ENCODE peak calls at places on chromosomes 16 and 17, in nine cellular contexts. One of them, this sample, is unnamed.

GRCh38 chr17:66580601-66581385 is 254.1 kb upstream of the CACNG5 start:
- DNase-seq in AG04450: no peak
- DNase-seq in caudate nucleus: no peak
- DNase-seq in mucosa of gallbladder: peak
- DNase-seq in activated CD8-positive, alpha-beta T cell treated with anti-CD3 and anti-CD28 coated beads, Interleukin-2, amount 10 ng/mL, durations not matched to agents 7 days and 5 days: no peak
- DNase-seq in WERI-Rb-1: no peak
- DNase-seq in Caco-2: no peak
- DNase-seq in head of caudate nucleus: no peak
- DNase-seq in AG10803: peak
- DNase-seq in this sample: no peak

GRCh38 chr16:30054959-30055553 is 10.5 kb upstream of the ALDOA start:
- DNase-seq in WERI-Rb-1: peak
- DNase-seq in activated CD8-positive, alpha-beta T cell treated with anti-CD3 and anti-CD28 coated beads, Interleukin-2, amount 10 ng/mL, durations not matched to agents 7 days and 5 days: peak
- DNase-seq in caudate nucleus: no peak
- DNase-seq in mucosa of gallbladder: peak
- DNase-seq in AG10803: no peak
- DNase-seq in AG04450: no peak
- DNase-seq in head of caudate nucleus: no peak
- DNase-seq in Caco-2: peak
- DNase-seq in this sample: peak

GRCh38 chr17:82502207-82502606 is 17.3 kb upstream of the FOXK2 start:
- DNase-seq in caudate nucleus: no peak
- DNase-seq in mucosa of gallbladder: no peak
- DNase-seq in head of caudate nucleus: no peak
- DNase-seq in WERI-Rb-1: no peak
- DNase-seq in AG10803: peak
- DNase-seq in activated CD8-positive, alpha-beta T cell treated with anti-CD3 and anti-CD28 coated beads, Interleukin-2, amount 10 ng/mL, durations not matched to agents 7 days and 5 days: no peak
- DNase-seq in AG04450: no peak
- DNase-seq in Caco-2: no peak
- DNase-seq in this sample: no peak

GRCh38 chr16:50598256-50598894 is 50.2 kb downstream of the NKD1 start:
- DNase-seq in mucosa of gallbladder: no peak
- DNase-seq in activated CD8-positive, alpha-beta T cell treated with anti-CD3 and anti-CD28 coated beads, Interleukin-2, amount 10 ng/mL, durations not matched to agents 7 days and 5 days: no peak
- DNase-seq in AG04450: no peak
- DNase-seq in Caco-2: no peak
- DNase-seq in head of caudate nucleus: peak
- DNase-seq in WERI-Rb-1: no peak
- DNase-seq in AG10803: no peak
- DNase-seq in caudate nucleus: no peak
- DNase-seq in this sample: no peak

GRCh38 chr16:66381585-66382170 is 15.2 kb downstream of the CDH5 start:
- DNase-seq in activated CD8-positive, alpha-beta T cell treated with anti-CD3 and anti-CD28 coated beads, Interleukin-2, amount 10 ng/mL, durations not matched to agents 7 days and 5 days: no peak
- DNase-seq in head of caudate nucleus: no peak
- DNase-seq in AG04450: no peak
- DNase-seq in WERI-Rb-1: no peak
- DNase-seq in caudate nucleus: no peak
- DNase-seq in AG10803: no peak
- DNase-seq in Caco-2: no peak
- DNase-seq in mucosa of gallbladder: no peak
- DNase-seq in this sample: no peak

GRCh38 chr17:71548540-71549190 is 572.2 kb upstream of the SOX9 start:
- DNase-seq in caudate nucleus: no peak
- DNase-seq in AG10803: peak
- DNase-seq in WERI-Rb-1: no peak
- DNase-seq in AG04450: no peak
- DNase-seq in Caco-2: no peak
- DNase-seq in activated CD8-positive, alpha-beta T cell treated with anti-CD3 and anti-CD28 coated beads, Interleukin-2, amount 10 ng/mL, durations not matched to agents 7 days and 5 days: no peak
- DNase-seq in head of caudate nucleus: no peak
- DNase-seq in mucosa of gallbladder: no peak
- DNase-seq in this sample: no peak

GRCh38 chr16:79089735-79090284 is 510.7 kb downstream of the MAF start:
- DNase-seq in mucosa of gallbladder: peak
- DNase-seq in AG04450: no peak
- DNase-seq in caudate nucleus: no peak
- DNase-seq in Caco-2: no peak
- DNase-seq in activated CD8-positive, alpha-beta T cell treated with anti-CD3 and anti-CD28 coated beads, Interleukin-2, amount 10 ng/mL, durations not matched to agents 7 days and 5 days: peak
- DNase-seq in WERI-Rb-1: no peak
- DNase-seq in AG10803: no peak
- DNase-seq in head of caudate nucleus: no peak
- DNase-seq in this sample: no peak

GRCh38 chr16:85514601-85515318 is 98.4 kb upstream of the GSE1 start:
- DNase-seq in Caco-2: peak
- DNase-seq in head of caudate nucleus: no peak
- DNase-seq in mucosa of gallbladder: peak
- DNase-seq in WERI-Rb-1: no peak
- DNase-seq in AG04450: peak
- DNase-seq in activated CD8-positive, alpha-beta T cell treated with anti-CD3 and anti-CD28 coated beads, Interleukin-2, amount 10 ng/mL, durations not matched to agents 7 days and 5 days: no peak
- DNase-seq in AG10803: peak
- DNase-seq in caudate nucleus: no peak
- DNase-seq in this sample: peak

GRCh38 chr16:14576532-14576931 is 53.5 kb downstream of the PARN start:
- DNase-seq in caudate nucleus: no peak
- DNase-seq in AG10803: no peak
- DNase-seq in Caco-2: no peak
- DNase-seq in activated CD8-positive, alpha-beta T cell treated with anti-CD3 and anti-CD28 coated beads, Interleukin-2, amount 10 ng/mL, durations not matched to agents 7 days and 5 days: no peak
- DNase-seq in mucosa of gallbladder: peak
- DNase-seq in head of caudate nucleus: no peak
- DNase-seq in WERI-Rb-1: no peak
- DNase-seq in AG04450: no peak
- DNase-seq in this sample: no peak

GRCh38 chr17:64385187-64386083 is 5.2 kb downstream of the PECAM1 start:
- DNase-seq in mucosa of gallbladder: no peak
- DNase-seq in Caco-2: no peak
- DNase-seq in head of caudate nucleus: no peak
- DNase-seq in WERI-Rb-1: no peak
- DNase-seq in caudate nucleus: no peak
- DNase-seq in AG10803: peak
- DNase-seq in AG04450: peak
- DNase-seq in activated CD8-positive, alpha-beta T cell treated with anti-CD3 and anti-CD28 coated beads, Interleukin-2, amount 10 ng/mL, durations not matched to agents 7 days and 5 days: peak
- DNase-seq in this sample: peak

GRCh38 chr16:56047307-56048234 is 143.7 kb upstream of the GNAO1 start:
- DNase-seq in AG04450: no peak
- DNase-seq in caudate nucleus: no peak
- DNase-seq in activated CD8-positive, alpha-beta T cell treated with anti-CD3 and anti-CD28 coated beads, Interleukin-2, amount 10 ng/mL, durations not matched to agents 7 days and 5 days: no peak
- DNase-seq in Caco-2: no peak
- DNase-seq in WERI-Rb-1: no peak
- DNase-seq in mucosa of gallbladder: no peak
- DNase-seq in head of caudate nucleus: no peak
- DNase-seq in AG10803: no peak
- DNase-seq in this sample: no peak

GRCh38 chr16:30623558-30624283 is 13.5 kb upstream of the ZNF689 start:
- DNase-seq in head of caudate nucleus: no peak
- DNase-seq in AG04450: no peak
- DNase-seq in Caco-2: no peak
- DNase-seq in activated CD8-positive, alpha-beta T cell treated with anti-CD3 and anti-CD28 coated beads, Interleukin-2, amount 10 ng/mL, durations not matched to agents 7 days and 5 days: no peak
- DNase-seq in mucosa of gallbladder: no peak
- DNase-seq in AG10803: peak
- DNase-seq in WERI-Rb-1: no peak
- DNase-seq in caudate nucleus: no peak
- DNase-seq in this sample: no peak

GRCh38 chr16:17296412-17296811 is 174.3 kb downstream of the XYLT1 start:
- DNase-seq in head of caudate nucleus: no peak
- DNase-seq in caudate nucleus: no peak
- DNase-seq in WERI-Rb-1: peak
- DNase-seq in mucosa of gallbladder: no peak
- DNase-seq in activated CD8-positive, alpha-beta T cell treated with anti-CD3 and anti-CD28 coated beads, Interleukin-2, amount 10 ng/mL, durations not matched to agents 7 days and 5 days: no peak
- DNase-seq in Caco-2: no peak
- DNase-seq in AG10803: no peak
- DNase-seq in AG04450: no peak
- DNase-seq in this sample: no peak

GRCh38 chr16:53465606-53466290 is 31.5 kb downstream of the RBL2 start:
- DNase-seq in caudate nucleus: no peak
- DNase-seq in Caco-2: no peak
- DNase-seq in WERI-Rb-1: no peak
- DNase-seq in AG04450: peak
- DNase-seq in activated CD8-positive, alpha-beta T cell treated with anti-CD3 and anti-CD28 coated beads, Interleukin-2, amount 10 ng/mL, durations not matched to agents 7 days and 5 days: no peak
- DNase-seq in mucosa of gallbladder: no peak
- DNase-seq in head of caudate nucleus: no peak
- DNase-seq in AG10803: peak
- DNase-seq in this sample: no peak

GRCh38 chr16:70765491-70765890 is 35.5 kb downstream of the VAC14 start:
- DNase-seq in AG04450: no peak
- DNase-seq in caudate nucleus: no peak
- DNase-seq in AG10803: no peak
- DNase-seq in mucosa of gallbladder: no peak
- DNase-seq in head of caudate nucleus: no peak
- DNase-seq in activated CD8-positive, alpha-beta T cell treated with anti-CD3 and anti-CD28 coated beads, Interleukin-2, amount 10 ng/mL, durations not matched to agents 7 days and 5 days: no peak
- DNase-seq in Caco-2: no peak
- DNase-seq in WERI-Rb-1: no peak
- DNase-seq in this sample: no peak

GRCh38 chr17:63274156-63274555 is 171.9 kb downstream of the CYB561 start:
- DNase-seq in activated CD8-positive, alpha-beta T cell treated with anti-CD3 and anti-CD28 coated beads, Interleukin-2, amount 10 ng/mL, durations not matched to agents 7 days and 5 days: no peak
- DNase-seq in AG04450: no peak
- DNase-seq in head of caudate nucleus: no peak
- DNase-seq in mucosa of gallbladder: no peak
- DNase-seq in Caco-2: no peak
- DNase-seq in AG10803: peak
- DNase-seq in WERI-Rb-1: no peak
- DNase-seq in caudate nucleus: no peak
- DNase-seq in this sample: no peak